ENCODE peak calls at places on chromosomes 16 and 17, in five cellular contexts. G is AG20443, X is T-cell, M is EH, E is B cell. O is an unnamed sample.

GRCh38 chr17:75872434-75873351 is 5.7 kb downstream of the TRIM47 start:
- DNase-seq in G (peak; percentile 90), X (peak; percentile 55), M (peak; percentile 89), E (no peak), O (peak; percentile 44)

GRCh38 chr16:20049831-20050230 is 23.9 kb downstream of the GPR139 start:
- DNase-seq in G (no peak), X (no peak), M (no peak), E (no peak), O (no peak)

GRCh38 chr16:48024042-48024441 is 131.8 kb downstream of the ABCC12 start:
- DNase-seq in G (no peak), X (no peak), M (no peak), E (no peak), O (no peak)

GRCh38 chr17:29215717-29216116 is 30.9 kb upstream of the CRYBA1 start:
- DNase-seq in G (no peak), X (no peak), M (peak; percentile 21), E (no peak), O (no peak)

GRCh38 chr17:57954421-57955182 is 610 bp downstream of the CUEDC1 start:
- DNase-seq in G (peak; percentile 86), X (no peak), M (peak; percentile 90), E (no peak), O (no peak)

GRCh38 chr16:56744996-56745640 is 15.2 kb downstream of the NUP93 start:
- DNase-seq in G (no peak), X (no peak), M (no peak), E (no peak), O (no peak)

GRCh38 chr17:44587339-44587738 is 30.1 kb downstream of the FZD2 start:
- DNase-seq in G (peak; percentile 93), X (no peak), M (peak; percentile 97), E (no peak), O (peak; percentile 85)

GRCh38 chr17:77356690-77357201 is 216.0 kb downstream of the SEC14L1 start:
- DNase-seq in G (no peak), X (no peak), M (no peak), E (no peak), O (no peak)

GRCh38 chr16:50711862-50712567 is 18.6 kb downstream of the NOD2 start:
- DNase-seq in G (no peak), X (no peak), M (no peak), E (no peak), O (no peak)

GRCh38 chr17:39080416-39081179 is 70.8 kb downstream of the PLXDC1 start:
- DNase-seq in G (peak; percentile 84), X (no peak), M (peak; percentile 84), E (no peak), O (peak; percentile 5)

GRCh38 chr17:51869387-51869786 is 289.1 kb downstream of the CA10 start:
- DNase-seq in G (no peak), X (no peak), M (no peak), E (no peak), O (no peak)

GRCh38 chr17:79023886-79024771 is at the start of gene C1QTNF1:
- DNase-seq in G (peak; percentile 60), X (no peak), M (peak; percentile 56), E (no peak), O (no peak)